ENCODE peak calls at places on chromosomes 4 and X, in nine cellular contexts. H is iris pigment epithelial cell, J is NCI-H1417, O is SK-N-SH, I is fibroblast of mammary gland, Q is kidney tubule cell, N is GM12878, C is HCEC 1CT, G is posterior cingulate gyrus. X is an unnamed sample.

GRCh38 chrX:68196939-68197791 is 236.1 kb downstream of the OPHN1 start:
- DNase-seq in H (peak; percentile 51), J (peak; percentile 26), O (peak; percentile 58), I (peak; percentile 53), Q (peak; percentile 70), N (no peak), C (peak; percentile 5), G (no peak), X (peak; percentile 47)

GRCh38 chr4:91758487-91758886 is 545.3 kb upstream of the GRID2 start:
- DNase-seq in H (peak; percentile 54), J (no peak), O (no peak), I (no peak), Q (peak; percentile 50), N (no peak), C (peak; percentile 50), G (no peak), X (no peak)

GRCh38 chrX:74458738-74459137 is 37.4 kb downstream of the SLC16A2 start:
- DNase-seq in H (peak; percentile 72), J (no peak), O (no peak), I (peak; percentile 77), Q (peak; percentile 68), N (no peak), C (peak; percentile 61), G (no peak), X (peak; percentile 79)

GRCh38 chr4:150176559-150176958 is 98.3 kb downstream of the DCLK2 start:
- DNase-seq in H (peak; percentile 9), J (peak; percentile 17), O (peak; percentile 34), I (peak; percentile 51), Q (no peak), N (no peak), C (no peak), G (no peak), X (peak; percentile 91)

GRCh38 chr4:2070421-2071251 is 11.5 kb downstream of the NAT8L start:
- DNase-seq in H (no peak), J (no peak), O (peak; percentile 37), I (no peak), Q (no peak), N (no peak), C (no peak), G (peak; percentile 74), X (no peak)

GRCh38 chr4:42150653-42151567 is 1.5 kb downstream of the BEND4 start:
- DNase-seq in H (no peak), J (no peak), O (peak; percentile 66), I (no peak), Q (no peak), N (no peak), C (no peak), G (peak; percentile 73), X (no peak)

GRCh38 chrX:56785442-56785841 is 56.4 kb downstream of the NBDY start:
- DNase-seq in H (no peak), J (no peak), O (no peak), I (no peak), Q (no peak), N (no peak), C (no peak), G (no peak), X (no peak)

GRCh38 chr4:154082760-154083530 is 294.1 kb upstream of the SFRP2 start:
- DNase-seq in H (peak; percentile 3), J (no peak), O (peak; percentile 12), I (peak; percentile 64), Q (peak; percentile 80), N (no peak), C (peak; percentile 8), G (no peak), X (peak; percentile 17)

GRCh38 chrX:1134156-1134555 is 78.3 kb downstream of the CRLF2 start:
- DNase-seq in H (no peak), J (no peak), O (no peak), I (no peak), Q (no peak), N (no peak), C (no peak), G (no peak), X (no peak)

GRCh38 chrX:31633349-31633748 is 561.5 kb upstream of the FTHL17 start:
- DNase-seq in H (no peak), J (no peak), O (no peak), I (no peak), Q (no peak), N (no peak), C (no peak), G (no peak), X (no peak)

GRCh38 chr4:82450966-82451755 is 20.8 kb downstream of the ENOPH1 start:
- DNase-seq in H (no peak), J (no peak), O (peak; percentile 67), I (no peak), Q (no peak), N (no peak), C (no peak), G (no peak), X (no peak)

GRCh38 chr4:182286035-182286434 is 42.8 kb downstream of the TENM3 start:
- DNase-seq in H (peak; percentile 36), J (no peak), O (no peak), I (peak; percentile 15), Q (peak; percentile 34), N (no peak), C (peak; percentile 30), G (no peak), X (peak; percentile 61)

GRCh38 chrX:37785569-37785968 is 5.7 kb downstream of the CYBB start:
- DNase-seq in H (peak; percentile 15), J (no peak), O (no peak), I (peak; percentile 1), Q (peak; percentile 50), N (no peak), C (no peak), G (no peak), X (no peak)

GRCh38 chr4:17284323-17285175 is 227.3 kb downstream of the QDPR start:
- DNase-seq in H (no peak), J (no peak), O (no peak), I (no peak), Q (no peak), N (no peak), C (no peak), G (peak; percentile 79), X (no peak)

GRCh38 chrX:71081348-71082148 is 13.4 kb upstream of the SNX12 start:
- DNase-seq in H (peak; percentile 64), J (no peak), O (no peak), I (peak; percentile 55), Q (no peak), N (no peak), C (no peak), G (no peak), X (peak; percentile 15)

GRCh38 chrX:133018229-133018628 is 59.8 kb upstream of the HS6ST2 start:
- DNase-seq in H (no peak), J (no peak), O (no peak), I (no peak), Q (no peak), N (no peak), C (no peak), G (no peak), X (no peak)

GRCh38 chrX:78199851-78200250 is 60.4 kb upstream of the TAF9B start:
- DNase-seq in H (peak; percentile 12), J (no peak), O (peak; percentile 43), I (peak; percentile 18), Q (peak; percentile 29), N (no peak), C (peak; percentile 4), G (no peak), X (peak; percentile 12)

GRCh38 chrX:12825801-12826200 is 34.6 kb downstream of the PRPS2 start:
- DNase-seq in H (peak; percentile 23), J (no peak), O (no peak), I (no peak), Q (peak; percentile 89), N (no peak), C (peak; percentile 39), G (no peak), X (peak; percentile 78)

GRCh38 chrX:109974906-109975655 is 27.8 kb upstream of the TMEM164 start:
- DNase-seq in H (peak; percentile 53), J (no peak), O (no peak), I (peak; percentile 46), Q (peak; percentile 29), N (no peak), C (no peak), G (no peak), X (peak; percentile 3)

GRCh38 chr4:96465834-96466233 is 625.9 kb downstream of the PDHA2 start:
- DNase-seq in H (no peak), J (no peak), O (no peak), I (no peak), Q (no peak), N (no peak), C (no peak), G (no peak), X (no peak)

GRCh38 chr4:71262161-71262560 is 76.7 kb upstream of the SLC4A4 start:
- DNase-seq in H (no peak), J (no peak), O (no peak), I (no peak), Q (no peak), N (no peak), C (no peak), G (no peak), X (peak; percentile 86)

GRCh38 chrX:10163031-10163430 is 6.3 kb downstream of the CLCN4 start:
- DNase-seq in H (no peak), J (no peak), O (no peak), I (no peak), Q (no peak), N (no peak), C (no peak), G (no peak), X (no peak)